ENCODE peak calls at places on chromosomes 16 and 17, in four cellular contexts. R is SK-N-SH, D is K562, E is HepG2. M is an unnamed sample.

GRCh38 chr17:81249233-81250040 is 10.3 kb downstream of the NDUFAF8 start:
- DNase-seq in E (peak), R (no peak), D (no peak), M (no peak)

GRCh38 chr17:60745544-60745943 is 67.9 kb downstream of the BCAS3 start:
- DNase-seq in D (no peak), R (no peak), E (no peak), M (no peak)

GRCh38 chr16:86158688-86159360 is 259.9 kb downstream of the IRF8 start:
- DNase-seq in R (no peak), E (no peak), D (peak), M (no peak)

GRCh38 chr16:46558018-46558417 is 63.2 kb downstream of the SHCBP1 start:
- DNase-seq in R (no peak), E (no peak), D (no peak), M (no peak)

GRCh38 chr16:14513389-14514107 is 116.5 kb downstream of the PARN start:
- DNase-seq in D (no peak), E (no peak), R (no peak), M (no peak)

GRCh38 chr16:75265911-75266701 is 14.7 kb upstream of the BCAR1 start:
- DNase-seq in E (peak), D (peak), R (peak), M (peak)

GRCh38 chr17:34252890-34253525 is 2.1 kb upstream of the CCL2 start:
- DNase-seq in R (no peak), D (no peak), E (no peak), M (no peak)

GRCh38 chr16:74592847-74593246 is 14.1 kb downstream of the GLG1 start:
- DNase-seq in D (no peak), E (no peak), R (no peak), M (no peak)

GRCh38 chr16:47983999-47984580 is 171.7 kb downstream of the ABCC12 start:
- DNase-seq in D (no peak), R (no peak), E (no peak), M (no peak)

GRCh38 chr16:48444574-48444973 is 59.4 kb upstream of the SIAH1 start:
- DNase-seq in R (no peak), E (no peak), D (no peak), M (no peak)

GRCh38 chr17:83143817-83144231 is 64.4 kb downstream of the METRNL start:
- DNase-seq in R (no peak), E (no peak), D (no peak), M (no peak)

GRCh38 chr16:68257906-68258800 is 6.2 kb upstream of the SLC7A6 start:
- DNase-seq in D (no peak), R (no peak), E (peak), M (no peak)

GRCh38 chr17:17999364-18000007 is 26.8 kb downstream of the DRC3 start:
- DNase-seq in D (no peak), E (peak), R (no peak), M (no peak)

GRCh38 chr16:2963611-2964415 is at the start of gene KREMEN2:
- DNase-seq in R (peak), D (peak), E (peak), M (peak)

GRCh38 chr16:17590711-17591654 is 120.2 kb upstream of the XYLT1 start:
- DNase-seq in E (no peak), R (no peak), D (no peak), M (no peak)

GRCh38 chr17:7884581-7885356 is 3.8 kb upstream of the CHD3 start:
- DNase-seq in R (peak), D (peak), E (no peak), M (no peak)

GRCh38 chr17:75338335-75338734 is 49.1 kb upstream of the SLC25A19 start:
- DNase-seq in R (no peak), E (no peak), D (no peak), M (no peak)
- TF ChIP-seq FOXJ3 in R (no peak), E (no peak), D (no peak), M (no peak)

DNA sequence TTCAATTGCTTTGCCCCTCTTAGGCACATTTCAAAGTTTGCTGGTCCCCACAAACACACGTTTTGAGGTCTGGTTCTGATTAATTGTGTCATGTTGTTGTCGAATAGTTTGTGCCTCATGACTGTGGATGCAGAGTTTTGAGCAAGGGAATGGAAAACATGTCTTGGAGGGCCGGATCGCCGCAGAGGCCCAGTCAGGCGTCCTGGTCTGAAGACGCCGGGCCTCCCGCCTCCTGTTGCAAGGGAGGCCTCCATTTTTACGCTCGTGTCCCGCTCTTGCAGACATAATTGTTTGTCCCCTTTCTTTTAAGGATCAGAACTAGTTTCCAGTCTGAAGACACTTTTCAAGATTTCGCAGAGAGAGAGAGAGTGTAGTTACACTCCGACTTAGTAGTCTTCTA is 3.2 kb downstream of the NTN1 start:
- DNase-seq in E (no peak), R (no peak), D (no peak), M (peak)
- TF ChIP-seq FOXJ3 in E (no peak), R (no peak), D (no peak), M (no peak)

DNA sequence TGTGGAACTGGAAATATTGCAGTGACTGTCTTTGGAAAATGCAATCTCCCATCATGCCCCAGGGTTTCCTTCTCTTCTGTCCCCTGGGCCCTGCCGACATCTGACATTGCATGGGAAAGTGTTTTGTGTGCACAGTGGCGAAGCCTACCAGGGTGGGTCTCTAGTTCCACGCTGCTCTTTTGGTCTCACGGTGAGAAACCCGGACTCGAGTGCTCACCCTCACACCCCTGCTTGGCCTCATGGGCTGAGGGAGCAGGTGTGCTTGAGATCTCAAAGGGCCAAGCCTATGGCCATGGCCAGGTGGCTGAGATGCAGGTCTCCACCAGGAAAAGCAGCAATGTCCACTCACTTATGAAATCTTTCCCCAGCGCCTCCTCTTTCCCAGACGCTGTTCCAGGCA is 32.0 kb downstream of the SPNS3 start:
- DNase-seq in R (no peak), D (no peak), E (no peak), M (no peak)
- TF ChIP-seq FOXJ3 in R (no peak), D (no peak), E (no peak), M (no peak)

GRCh38 chr16:56608876-56609462 is 585 bp downstream of the MT2A start:
- DNase-seq in E (no peak), R (peak), D (no peak), M (no peak)
- TF ChIP-seq FOXJ3 in E (no peak), R (no peak), D (no peak), M (no peak)

M was measured in WTC11.